ENCODE peak calls at places on chromosomes 16 and 17, in ten cellular contexts. One of them, this sample, is unnamed.

GRCh38 chr16:66741131-66741900 is 10.1 kb downstream of the DYNC1LI2 start:
- DNase-seq in iris pigment epithelial cell: peak; percentile 94
- DNase-seq in CD4-positive, alpha-beta memory T cell: no peak
- DNase-seq in ELR: peak; percentile 87
- DNase-seq in naive thymus-derived CD8-positive, alpha-beta T cell: no peak
- DNase-seq in heart right ventricle: peak; percentile 97
- DNase-seq in iPS-NIHi11: peak; percentile 50
- DNase-seq in A172: peak; percentile 74
- DNase-seq in C1 segment of cervical spinal cord: peak; percentile 87
- DNase-seq in AG08395: peak; percentile 95
- DNase-seq in this sample: peak; percentile 80

GRCh38 chr17:67942810-67943209 is 53.5 kb downstream of the C17orf58 start:
- DNase-seq in naive thymus-derived CD8-positive, alpha-beta T cell: peak; percentile 2
- DNase-seq in AG08395: no peak
- DNase-seq in A172: peak; percentile 21
- DNase-seq in ELR: peak; percentile 42
- DNase-seq in iPS-NIHi11: no peak
- DNase-seq in iris pigment epithelial cell: peak; percentile 20
- DNase-seq in heart right ventricle: no peak
- DNase-seq in CD4-positive, alpha-beta memory T cell: no peak
- DNase-seq in C1 segment of cervical spinal cord: no peak
- DNase-seq in this sample: no peak

GRCh38 chr17:28760987-28761562 is 17.3 kb downstream of the TRAF4 start:
- DNase-seq in ELR: peak; percentile 53
- DNase-seq in iris pigment epithelial cell: peak; percentile 81
- DNase-seq in AG08395: peak; percentile 58
- DNase-seq in A172: peak; percentile 67
- DNase-seq in heart right ventricle: peak; percentile 54
- DNase-seq in iPS-NIHi11: peak; percentile 74
- DNase-seq in C1 segment of cervical spinal cord: peak; percentile 51
- DNase-seq in naive thymus-derived CD8-positive, alpha-beta T cell: no peak
- DNase-seq in CD4-positive, alpha-beta memory T cell: no peak
- DNase-seq in this sample: peak; percentile 53

GRCh38 chr16:23110257-23110899 is 38.9 kb downstream of the USP31 start:
- DNase-seq in iPS-NIHi11: no peak
- DNase-seq in A172: no peak
- DNase-seq in naive thymus-derived CD8-positive, alpha-beta T cell: no peak
- DNase-seq in C1 segment of cervical spinal cord: no peak
- DNase-seq in ELR: no peak
- DNase-seq in heart right ventricle: no peak
- DNase-seq in iris pigment epithelial cell: peak; percentile 15
- DNase-seq in AG08395: no peak
- DNase-seq in CD4-positive, alpha-beta memory T cell: no peak
- DNase-seq in this sample: no peak

GRCh38 chr17:60039509-60040442 is 38.9 kb downstream of the HEATR6 start:
- DNase-seq in naive thymus-derived CD8-positive, alpha-beta T cell: no peak
- DNase-seq in heart right ventricle: no peak
- DNase-seq in A172: no peak
- DNase-seq in CD4-positive, alpha-beta memory T cell: no peak
- DNase-seq in iris pigment epithelial cell: no peak
- DNase-seq in C1 segment of cervical spinal cord: no peak
- DNase-seq in AG08395: no peak
- DNase-seq in iPS-NIHi11: no peak
- DNase-seq in ELR: no peak
- DNase-seq in this sample: no peak

GRCh38 chr17:45043268-45043681 is 8.2 kb downstream of the DCAKD start:
- DNase-seq in C1 segment of cervical spinal cord: no peak
- DNase-seq in ELR: no peak
- DNase-seq in CD4-positive, alpha-beta memory T cell: no peak
- DNase-seq in naive thymus-derived CD8-positive, alpha-beta T cell: no peak
- DNase-seq in A172: no peak
- DNase-seq in iPS-NIHi11: no peak
- DNase-seq in heart right ventricle: no peak
- DNase-seq in iris pigment epithelial cell: no peak
- DNase-seq in AG08395: no peak
- DNase-seq in this sample: peak; percentile 36

GRCh38 chr17:9968881-9969280 is 63.8 kb upstream of the RCVRN start:
- DNase-seq in iris pigment epithelial cell: peak; percentile 71
- DNase-seq in heart right ventricle: no peak
- DNase-seq in naive thymus-derived CD8-positive, alpha-beta T cell: no peak
- DNase-seq in CD4-positive, alpha-beta memory T cell: no peak
- DNase-seq in C1 segment of cervical spinal cord: no peak
- DNase-seq in ELR: peak; percentile 33
- DNase-seq in AG08395: no peak
- DNase-seq in iPS-NIHi11: no peak
- DNase-seq in A172: peak; percentile 16
- DNase-seq in this sample: no peak

GRCh38 chr16:74666010-74666421 is 661 bp downstream of the RFWD3 start:
- DNase-seq in A172: no peak
- DNase-seq in heart right ventricle: no peak
- DNase-seq in iris pigment epithelial cell: no peak
- DNase-seq in C1 segment of cervical spinal cord: no peak
- DNase-seq in CD4-positive, alpha-beta memory T cell: no peak
- DNase-seq in iPS-NIHi11: no peak
- DNase-seq in naive thymus-derived CD8-positive, alpha-beta T cell: no peak
- DNase-seq in AG08395: no peak
- DNase-seq in ELR: no peak
- DNase-seq in this sample: no peak

GRCh38 chr16:56330476-56330875 is 94.9 kb downstream of the AMFR start:
- DNase-seq in naive thymus-derived CD8-positive, alpha-beta T cell: no peak
- DNase-seq in ELR: no peak
- DNase-seq in iris pigment epithelial cell: no peak
- DNase-seq in AG08395: no peak
- DNase-seq in C1 segment of cervical spinal cord: no peak
- DNase-seq in iPS-NIHi11: no peak
- DNase-seq in CD4-positive, alpha-beta memory T cell: no peak
- DNase-seq in A172: no peak
- DNase-seq in heart right ventricle: no peak
- DNase-seq in this sample: no peak

GRCh38 chr16:53509906-53510703 is 7.1 kb upstream of the AKTIP start:
- DNase-seq in iPS-NIHi11: peak; percentile 80
- DNase-seq in iris pigment epithelial cell: peak; percentile 63
- DNase-seq in heart right ventricle: peak; percentile 73
- DNase-seq in AG08395: peak; percentile 88
- DNase-seq in C1 segment of cervical spinal cord: no peak
- DNase-seq in ELR: peak; percentile 77
- DNase-seq in A172: peak; percentile 60
- DNase-seq in CD4-positive, alpha-beta memory T cell: peak; percentile 56
- DNase-seq in naive thymus-derived CD8-positive, alpha-beta T cell: peak; percentile 64
- DNase-seq in this sample: peak; percentile 63

GRCh38 chr17:79931517-79932309 is 92.5 kb upstream of the CBX4 start:
- DNase-seq in heart right ventricle: no peak
- DNase-seq in CD4-positive, alpha-beta memory T cell: no peak
- DNase-seq in C1 segment of cervical spinal cord: no peak
- DNase-seq in iPS-NIHi11: no peak
- DNase-seq in ELR: peak; percentile 30
- DNase-seq in AG08395: no peak
- DNase-seq in iris pigment epithelial cell: peak; percentile 43
- DNase-seq in naive thymus-derived CD8-positive, alpha-beta T cell: no peak
- DNase-seq in A172: peak; percentile 48
- DNase-seq in this sample: no peak

GRCh38 chr17:78419970-78420820 is 41.7 kb downstream of the PGS1 start:
- DNase-seq in C1 segment of cervical spinal cord: no peak
- DNase-seq in A172: no peak
- DNase-seq in heart right ventricle: no peak
- DNase-seq in naive thymus-derived CD8-positive, alpha-beta T cell: no peak
- DNase-seq in iPS-NIHi11: no peak
- DNase-seq in CD4-positive, alpha-beta memory T cell: no peak
- DNase-seq in AG08395: peak; percentile 61
- DNase-seq in iris pigment epithelial cell: no peak
- DNase-seq in ELR: no peak
- DNase-seq in this sample: no peak

GRCh38 chr16:48383877-48384304 is 1.3 kb downstream of the SIAH1 start:
- DNase-seq in naive thymus-derived CD8-positive, alpha-beta T cell: peak; percentile 16
- DNase-seq in ELR: peak; percentile 37
- DNase-seq in iPS-NIHi11: no peak
- DNase-seq in CD4-positive, alpha-beta memory T cell: peak; percentile 6
- DNase-seq in iris pigment epithelial cell: no peak
- DNase-seq in AG08395: no peak
- DNase-seq in C1 segment of cervical spinal cord: no peak
- DNase-seq in A172: peak; percentile 31
- DNase-seq in heart right ventricle: no peak
- DNase-seq in this sample: no peak

GRCh38 chr17:17303010-17303846 is at the start of gene NT5M:
- DNase-seq in heart right ventricle: peak; percentile 57
- DNase-seq in naive thymus-derived CD8-positive, alpha-beta T cell: peak; percentile 57
- DNase-seq in iPS-NIHi11: peak; percentile 93
- DNase-seq in C1 segment of cervical spinal cord: peak; percentile 51
- DNase-seq in A172: peak; percentile 53
- DNase-seq in AG08395: peak; percentile 83
- DNase-seq in iris pigment epithelial cell: peak; percentile 73
- DNase-seq in CD4-positive, alpha-beta memory T cell: peak; percentile 55
- DNase-seq in ELR: peak; percentile 80
- DNase-seq in this sample: peak; percentile 69

GRCh38 chr16:798666-799065 is 1.9 kb downstream of the GNG13 start:
- DNase-seq in C1 segment of cervical spinal cord: no peak
- DNase-seq in A172: no peak
- DNase-seq in iPS-NIHi11: no peak
- DNase-seq in heart right ventricle: no peak
- DNase-seq in naive thymus-derived CD8-positive, alpha-beta T cell: no peak
- DNase-seq in iris pigment epithelial cell: no peak
- DNase-seq in CD4-positive, alpha-beta memory T cell: no peak
- DNase-seq in AG08395: no peak
- DNase-seq in ELR: no peak
- DNase-seq in this sample: peak; percentile 66

GRCh38 chr17:8072727-8073461 is 14.6 kb downstream of the ALOX12B start:
- DNase-seq in naive thymus-derived CD8-positive, alpha-beta T cell: peak; percentile 51
- DNase-seq in C1 segment of cervical spinal cord: no peak
- DNase-seq in CD4-positive, alpha-beta memory T cell: peak; percentile 45
- DNase-seq in iris pigment epithelial cell: no peak
- DNase-seq in iPS-NIHi11: no peak
- DNase-seq in AG08395: no peak
- DNase-seq in A172: no peak
- DNase-seq in heart right ventricle: no peak
- DNase-seq in ELR: no peak
- DNase-seq in this sample: no peak

GRCh38 chr17:2904135-2904534 is 107.9 kb downstream of the RAP1GAP2 start:
- DNase-seq in ELR: no peak
- DNase-seq in heart right ventricle: peak; percentile 75
- DNase-seq in iris pigment epithelial cell: no peak
- DNase-seq in CD4-positive, alpha-beta memory T cell: no peak
- DNase-seq in AG08395: peak; percentile 32
- DNase-seq in iPS-NIHi11: no peak
- DNase-seq in naive thymus-derived CD8-positive, alpha-beta T cell: no peak
- DNase-seq in A172: no peak
- DNase-seq in C1 segment of cervical spinal cord: peak; percentile 29
- DNase-seq in this sample: peak; percentile 78

GRCh38 chr16:2910441-2910840 is 1.3 kb upstream of the FLYWCH1 start:
- DNase-seq in AG08395: no peak
- DNase-seq in iris pigment epithelial cell: peak; percentile 77
- DNase-seq in C1 segment of cervical spinal cord: no peak
- DNase-seq in naive thymus-derived CD8-positive, alpha-beta T cell: no peak
- DNase-seq in CD4-positive, alpha-beta memory T cell: no peak
- DNase-seq in iPS-NIHi11: no peak
- DNase-seq in heart right ventricle: no peak
- DNase-seq in A172: no peak
- DNase-seq in ELR: peak; percentile 38
- DNase-seq in this sample: no peak

GRCh38 chr16:85253127-85253941 is 141.1 kb upstream of the CIBAR2 start:
- DNase-seq in iris pigment epithelial cell: no peak
- DNase-seq in AG08395: peak; percentile 68
- DNase-seq in heart right ventricle: peak; percentile 34
- DNase-seq in ELR: peak; percentile 50
- DNase-seq in A172: no peak
- DNase-seq in CD4-positive, alpha-beta memory T cell: peak; percentile 52
- DNase-seq in iPS-NIHi11: peak; percentile 95
- DNase-seq in naive thymus-derived CD8-positive, alpha-beta T cell: peak; percentile 68
- DNase-seq in C1 segment of cervical spinal cord: peak; percentile 44
- DNase-seq in this sample: peak; percentile 90

GRCh38 chr16:840561-841454 is 40.3 kb upstream of the GNG13 start:
- DNase-seq in CD4-positive, alpha-beta memory T cell: no peak
- DNase-seq in A172: no peak
- DNase-seq in heart right ventricle: no peak
- DNase-seq in ELR: no peak
- DNase-seq in AG08395: no peak
- DNase-seq in C1 segment of cervical spinal cord: no peak
- DNase-seq in naive thymus-derived CD8-positive, alpha-beta T cell: no peak
- DNase-seq in iPS-NIHi11: no peak
- DNase-seq in iris pigment epithelial cell: no peak
- DNase-seq in this sample: no peak

GRCh38 chr17:16301963-16302855 is 51.1 kb downstream of the CENPV start:
- DNase-seq in ELR: peak; percentile 62
- DNase-seq in CD4-positive, alpha-beta memory T cell: no peak
- DNase-seq in iris pigment epithelial cell: no peak
- DNase-seq in iPS-NIHi11: no peak
- DNase-seq in C1 segment of cervical spinal cord: no peak
- DNase-seq in AG08395: no peak
- DNase-seq in A172: no peak
- DNase-seq in heart right ventricle: no peak
- DNase-seq in naive thymus-derived CD8-positive, alpha-beta T cell: no peak
- DNase-seq in this sample: no peak

GRCh38 chr17:5272313-5272712 is 9.8 kb upstream of the RABEP1 start:
- DNase-seq in iPS-NIHi11: no peak
- DNase-seq in iris pigment epithelial cell: no peak
- DNase-seq in ELR: peak; percentile 41
- DNase-seq in naive thymus-derived CD8-positive, alpha-beta T cell: no peak
- DNase-seq in C1 segment of cervical spinal cord: no peak
- DNase-seq in CD4-positive, alpha-beta memory T cell: no peak
- DNase-seq in heart right ventricle: no peak
- DNase-seq in A172: no peak
- DNase-seq in AG08395: no peak
- DNase-seq in this sample: no peak

GRCh38 chr17:74288785-74289184 is 14.8 kb downstream of the DNAI2 start:
- DNase-seq in A172: peak; percentile 57
- DNase-seq in iris pigment epithelial cell: peak; percentile 9
- DNase-seq in CD4-positive, alpha-beta memory T cell: no peak
- DNase-seq in AG08395: no peak
- DNase-seq in iPS-NIHi11: no peak
- DNase-seq in naive thymus-derived CD8-positive, alpha-beta T cell: no peak
- DNase-seq in C1 segment of cervical spinal cord: no peak
- DNase-seq in heart right ventricle: no peak
- DNase-seq in ELR: no peak
- DNase-seq in this sample: no peak

GRCh38 chr16:68592466-68593337 is 52.4 kb upstream of the CDH3 start:
- DNase-seq in iPS-NIHi11: no peak
- DNase-seq in iris pigment epithelial cell: peak; percentile 20
- DNase-seq in C1 segment of cervical spinal cord: no peak
- DNase-seq in CD4-positive, alpha-beta memory T cell: peak; percentile 39
- DNase-seq in naive thymus-derived CD8-positive, alpha-beta T cell: peak; percentile 27
- DNase-seq in ELR: peak; percentile 36
- DNase-seq in heart right ventricle: no peak
- DNase-seq in A172: no peak
- DNase-seq in AG08395: no peak
- DNase-seq in this sample: no peak

GRCh38 chr16:20956319-20956718 is 55.7 kb downstream of the LYRM1 start:
- DNase-seq in naive thymus-derived CD8-positive, alpha-beta T cell: no peak
- DNase-seq in ELR: peak; percentile 21
- DNase-seq in C1 segment of cervical spinal cord: no peak
- DNase-seq in CD4-positive, alpha-beta memory T cell: no peak
- DNase-seq in iris pigment epithelial cell: peak; percentile 34
- DNase-seq in iPS-NIHi11: no peak
- DNase-seq in AG08395: peak; percentile 11
- DNase-seq in heart right ventricle: no peak
- DNase-seq in A172: no peak
- DNase-seq in this sample: no peak

GRCh38 chr16:54194008-54194731 is 92.4 kb downstream of the IRX3 start:
- DNase-seq in iris pigment epithelial cell: peak; percentile 59
- DNase-seq in C1 segment of cervical spinal cord: peak; percentile 61
- DNase-seq in heart right ventricle: peak; percentile 88
- DNase-seq in ELR: peak; percentile 3
- DNase-seq in CD4-positive, alpha-beta memory T cell: no peak
- DNase-seq in iPS-NIHi11: peak; percentile 59
- DNase-seq in naive thymus-derived CD8-positive, alpha-beta T cell: no peak
- DNase-seq in A172: no peak
- DNase-seq in AG08395: peak; percentile 58
- DNase-seq in this sample: no peak

GRCh38 chr17:80259642-80260535 is 763 bp upstream of the RNF213 start:
- DNase-seq in C1 segment of cervical spinal cord: peak; percentile 34
- DNase-seq in CD4-positive, alpha-beta memory T cell: peak; percentile 80
- DNase-seq in AG08395: peak; percentile 94
- DNase-seq in naive thymus-derived CD8-positive, alpha-beta T cell: peak; percentile 79
- DNase-seq in ELR: peak; percentile 87
- DNase-seq in iPS-NIHi11: peak; percentile 96
- DNase-seq in A172: peak; percentile 55
- DNase-seq in heart right ventricle: peak; percentile 69
- DNase-seq in iris pigment epithelial cell: peak; percentile 75
- DNase-seq in this sample: peak; percentile 88

GRCh38 chr17:55852734-55853133 is 101.9 kb downstream of the PCTP start:
- DNase-seq in ELR: no peak
- DNase-seq in AG08395: no peak
- DNase-seq in naive thymus-derived CD8-positive, alpha-beta T cell: no peak
- DNase-seq in heart right ventricle: no peak
- DNase-seq in A172: no peak
- DNase-seq in C1 segment of cervical spinal cord: no peak
- DNase-seq in iris pigment epithelial cell: no peak
- DNase-seq in iPS-NIHi11: no peak
- DNase-seq in CD4-positive, alpha-beta memory T cell: no peak
- DNase-seq in this sample: no peak